ENCODE peak calls at places on chromosomes 5 and 9, in seven cellular contexts. T is heart left ventricle, P is body of pancreas, Y is PC-3, G is GM12878, A is tibial nerve, H is GM23248. W is an unnamed sample. For H3K27me3, the result is how much of the 10 kb centered on the place peaks cover.

GRCh38 chr9:120436937-120437592 is 142.9 kb downstream of the CDK5RAP2 start:
- DNase-seq in T (peak), P (no peak), Y (no peak), G (no peak), A (peak), H (no peak), W (peak)

GRCh38 chr5:157571357-157571827 is 4.2 kb downstream of the ADAM19 start:
- DNase-seq in T (peak), P (no peak), Y (no peak), G (peak), A (no peak), H (peak), W (peak)

GRCh38 chr5:153445875-153446567 is 44.4 kb upstream of the GRIA1 start:
- DNase-seq in T (peak), P (peak), Y (peak), G (no peak), A (peak), H (peak), W (no peak)

GRCh38 chr5:145778144-145778900 is 56.8 kb downstream of the PRELID2 start:
- DNase-seq in T (no peak), P (no peak), Y (no peak), G (no peak), A (no peak), H (no peak), W (peak)

GRCh38 chr9:82957526-82958379 is 105.2 kb downstream of the RASEF start:
- DNase-seq in T (no peak), P (no peak), Y (no peak), G (no peak), A (no peak), H (no peak), W (no peak)

GRCh38 chr9:28563612-28564011 is 990.3 kb upstream of the C9orf72 start:
- DNase-seq in T (no peak), P (no peak), Y (no peak), G (no peak), A (no peak), H (no peak), W (no peak)

GRCh38 chr5:7659420-7659819 is 191.5 kb downstream of the CFAP90 start:
- DNase-seq in T (no peak), P (no peak), Y (no peak), G (no peak), A (no peak), H (no peak), W (no peak)

GRCh38 chr5:2093859-2094615 is 211.3 kb upstream of the IRX4 start:
- DNase-seq in T (no peak), P (no peak), Y (peak), G (no peak), A (no peak), H (peak), W (peak)

GRCh38 chr5:40437452-40437861 is 242.3 kb upstream of the PTGER4 start:
- DNase-seq in T (no peak), P (no peak), Y (peak), G (no peak), A (no peak), H (peak), W (no peak)

GRCh38 chr5:157708866-157709265 is 22.4 kb upstream of the THG1L start:
- DNase-seq in T (no peak), P (no peak), Y (no peak), G (no peak), A (no peak), H (no peak), W (no peak)

GRCh38 chr5:73218552-73219171 is 45.7 kb downstream of the TMEM174 start:
- DNase-seq in T (no peak), P (no peak), Y (peak), G (no peak), A (no peak), H (peak), W (no peak)

GRCh38 chr5:56522972-56523371 is 289.8 kb upstream of the ANKRD55 start:
- DNase-seq in T (peak), P (no peak), Y (peak), G (no peak), A (peak), H (peak), W (peak)

GRCh38 chr5:42943931-42944631 is 96.0 kb downstream of the ANXA2R start:
- DNase-seq in T (peak), P (no peak), Y (no peak), G (no peak), A (no peak), H (peak), W (no peak)

GRCh38 chr9:81462759-81463158 is 226.6 kb downstream of the TLE1 start:
- DNase-seq in T (no peak), P (no peak), Y (no peak), G (no peak), A (no peak), H (no peak), W (no peak)

GRCh38 chr5:143801251-143801650 is 10.7 kb upstream of the HMHB1 start:
- DNase-seq in T (no peak), P (no peak), Y (no peak), G (no peak), A (no peak), H (no peak), W (no peak)

GRCh38 chr5:9835121-9835770 is 205.1 kb upstream of the TAS2R1 start:
- DNase-seq in T (no peak), P (no peak), Y (no peak), G (no peak), A (no peak), H (no peak), W (no peak)

GRCh38 chr5:158943057-158943456 is 156.7 kb downstream of the EBF1 start:
- DNase-seq in T (no peak), P (no peak), Y (peak), G (no peak), A (peak), H (peak), W (peak)

GRCh38 chr5:25285116-25285515 is 640.3 kb upstream of the CDH10 start:
- DNase-seq in T (no peak), P (no peak), Y (no peak), G (no peak), A (no peak), H (no peak), W (no peak)

GRCh38 chr9:94700445-94700844 is 26.1 kb upstream of the AOPEP start:
- DNase-seq in T (no peak), P (no peak), Y (no peak), G (no peak), A (no peak), H (no peak), W (no peak)

GRCh38 chr5:62948294-62948693 is 369.7 kb downstream of the LRRC70 start:
- DNase-seq in T (no peak), P (no peak), Y (no peak), G (no peak), A (no peak), H (no peak), W (no peak)

DNA sequence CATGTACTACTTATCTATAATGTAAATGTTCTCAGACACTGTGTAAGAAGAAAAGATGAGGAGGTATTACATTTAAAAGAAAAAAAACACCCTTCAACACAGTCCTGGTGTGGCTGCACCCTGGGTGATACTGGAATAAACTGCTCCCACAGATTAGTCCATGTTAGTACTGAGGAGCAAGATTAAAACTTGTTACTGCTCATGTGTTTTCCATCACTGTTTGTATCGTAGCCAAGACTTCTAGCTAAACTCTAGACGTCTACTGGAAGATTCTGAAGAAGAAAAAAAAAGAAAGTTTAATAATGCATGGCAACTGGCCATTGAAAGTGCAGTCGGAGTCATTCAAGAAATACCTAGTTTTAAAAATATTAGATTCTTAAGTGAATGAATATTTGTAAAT is at the start of gene ASPN:
- DNase-seq in T (no peak), P (no peak), Y (no peak), G (no peak), A (no peak), H (peak), W (no peak)
- H3K4me3 ChIP-seq in T (peak), P (no peak), Y (no peak), G (no peak), A (peak), H (peak), W (peak)

GRCh38 chr9:137294684-137295312 is 7.3 kb downstream of the NRARP start:
- DNase-seq in T (peak), P (peak), Y (peak), G (no peak), A (no peak), H (peak), W (no peak)
- H3K27me3 ChIP-seq in T (under half), P (under half), Y (under half), G (under half), A (half or more), H (under half), W (under half)

GRCh38 chr9:133990366-133991210 is 1.5 kb downstream of the VAV2 start:
- DNase-seq in T (no peak), P (peak), Y (peak), G (no peak), A (peak), H (peak), W (peak)
- H3K4me3 ChIP-seq in T (peak), P (peak), Y (peak), G (peak), A (peak), H (peak), W (peak)

DNA sequence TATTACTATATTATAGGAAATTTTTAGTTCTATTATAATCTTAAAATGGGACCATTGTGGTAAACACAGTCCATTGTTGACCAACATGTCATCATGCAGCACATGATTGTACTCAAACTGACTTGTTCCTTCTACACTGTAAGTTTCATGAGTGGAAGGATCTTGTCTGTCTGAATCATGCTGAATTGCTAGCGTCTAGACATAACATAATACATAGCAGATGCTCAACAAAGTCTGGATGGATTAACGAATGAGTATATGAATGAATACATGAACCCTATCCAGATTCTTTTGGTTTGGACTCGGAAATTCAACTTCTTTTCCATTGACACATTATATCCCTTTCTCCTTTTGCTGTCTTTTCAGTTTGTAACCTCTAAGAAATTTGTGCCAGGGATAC is 429.2 kb upstream of the SGCD start:
- DNase-seq in T (no peak), P (no peak), Y (no peak), G (no peak), A (no peak), H (peak), W (no peak)
- H3K27me3 ChIP-seq in T (under half), P (under half), Y (under half), G (under half), A (under half), H (under half), W (under half)

DNA sequence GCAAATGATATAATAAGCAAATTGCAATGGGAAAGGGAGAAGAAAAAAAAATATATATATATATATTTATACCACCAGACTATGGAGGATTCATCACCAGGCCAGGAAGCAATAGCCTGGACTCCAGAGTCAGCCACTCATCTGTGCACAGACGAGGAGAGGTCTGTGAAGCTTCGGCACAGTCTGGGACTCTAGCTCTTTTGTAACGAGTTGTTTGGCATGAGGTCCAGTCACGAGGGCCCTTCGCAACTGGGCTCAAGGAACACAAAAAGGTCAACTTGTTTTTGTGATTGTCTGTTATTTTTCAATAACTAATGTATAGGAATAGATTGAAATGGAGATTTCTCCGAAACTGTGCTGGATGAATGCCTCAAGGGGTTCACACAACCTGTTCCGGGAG is 14.7 kb upstream of the FGF1 start:
- DNase-seq in T (no peak), P (no peak), Y (no peak), G (no peak), A (no peak), H (no peak), W (no peak)
- H3K4me3 ChIP-seq in T (no peak), P (no peak), Y (no peak), G (no peak), A (no peak), H (no peak), W (no peak)

GRCh38 chr5:66842540-66842939 is 246.3 kb downstream of the MAST4 start:
- DNase-seq in T (no peak), P (no peak), Y (no peak), G (no peak), A (no peak), H (no peak), W (no peak)
- H3K27me3 ChIP-seq in T (under half), P (under half), Y (under half), G (under half), A (under half), H (under half), W (under half)

DNA sequence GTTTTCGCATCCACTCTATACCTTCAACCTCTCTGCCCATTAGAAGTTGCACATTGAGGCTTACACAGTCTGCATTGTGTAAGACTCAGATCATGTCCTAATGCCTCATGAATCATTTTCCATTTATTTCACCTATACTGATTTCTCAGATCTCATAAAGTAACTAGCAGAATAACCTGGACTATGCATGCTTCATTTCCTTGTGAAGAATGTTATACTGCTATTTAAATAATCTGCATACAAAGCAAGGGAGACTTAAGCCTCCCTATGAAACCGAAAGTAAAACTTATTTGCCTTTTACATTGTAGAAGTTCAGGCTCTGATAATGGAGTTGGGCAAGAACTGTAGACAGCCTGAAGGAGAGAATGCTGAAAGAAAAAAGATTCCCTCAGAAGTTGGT is 235.4 kb downstream of the ELAVL2 start:
- DNase-seq in T (no peak), P (no peak), Y (peak), G (no peak), A (no peak), H (peak), W (no peak)
- H3K4me3 ChIP-seq in T (peak), P (no peak), Y (peak), G (no peak), A (peak), H (no peak), W (peak)

DNA sequence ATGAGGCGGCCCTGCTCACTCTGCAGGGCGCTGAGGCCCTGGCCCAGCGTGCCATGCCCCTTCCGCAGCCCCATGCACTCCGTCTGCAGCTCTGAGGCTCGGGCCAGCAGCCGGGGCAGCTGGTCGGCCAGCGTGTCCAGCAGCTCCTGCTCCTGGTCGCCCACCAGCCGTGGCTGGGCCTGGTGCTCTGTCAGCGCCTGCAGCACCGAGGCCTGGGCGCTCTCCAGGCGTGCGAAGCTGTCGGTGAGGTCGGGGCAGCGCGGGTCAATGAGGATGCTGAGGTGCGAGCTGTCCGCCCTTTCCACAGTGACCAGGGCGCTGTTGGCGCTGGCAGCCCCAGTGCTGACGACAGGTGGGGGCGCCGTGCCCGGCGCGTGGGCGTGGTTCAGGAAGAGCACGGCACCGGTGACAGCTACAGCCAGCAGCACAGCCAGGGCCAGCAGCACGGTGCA is 9.4 kb downstream of the FIBCD1 start:
- DNase-seq in T (no peak), P (no peak), Y (no peak), G (no peak), A (no peak), H (no peak), W (no peak)
- H3K27me3 ChIP-seq in T (under half), P (under half), Y (under half), G (under half), A (half or more), H (under half), W (under half)

DNA sequence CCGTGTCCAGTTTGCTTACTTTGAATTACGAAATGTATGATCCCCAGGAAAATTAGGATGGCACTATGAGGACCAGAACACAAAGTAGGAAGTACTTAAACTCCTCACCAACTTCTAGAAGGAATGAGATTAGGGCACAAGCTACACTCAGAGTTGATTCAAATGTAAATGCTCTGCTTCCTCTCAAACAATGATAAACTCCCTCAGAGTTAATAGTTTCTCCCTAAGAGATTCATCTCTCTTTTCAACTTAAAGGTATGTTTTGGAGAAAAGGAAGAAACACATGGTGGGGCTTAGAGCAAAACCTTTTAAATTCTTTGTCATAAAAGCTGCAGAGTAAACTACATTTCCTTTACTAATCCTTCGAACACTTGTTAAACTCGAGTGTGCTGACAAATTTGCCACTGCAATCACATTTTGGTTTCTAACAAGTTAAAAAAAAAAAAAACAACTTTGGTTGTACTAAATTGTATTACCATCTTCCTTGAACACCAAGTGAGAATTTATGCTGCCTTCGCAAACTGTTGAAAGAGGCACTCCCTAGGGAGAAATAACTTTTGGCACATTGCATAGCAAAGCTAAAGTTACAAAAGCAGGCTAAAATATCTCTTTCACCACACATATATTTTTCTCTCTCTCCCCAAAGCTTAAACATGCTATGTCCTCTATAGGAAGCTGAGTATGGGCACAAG is 66.6 kb downstream of the DENND1A start:
- DNase-seq in T (no peak), P (no peak), Y (no peak), G (no peak), A (peak), H (peak), W (no peak)
- H3K4me3 ChIP-seq in T (no peak), P (no peak), Y (no peak), G (no peak), A (no peak), H (no peak), W (no peak)

DNA sequence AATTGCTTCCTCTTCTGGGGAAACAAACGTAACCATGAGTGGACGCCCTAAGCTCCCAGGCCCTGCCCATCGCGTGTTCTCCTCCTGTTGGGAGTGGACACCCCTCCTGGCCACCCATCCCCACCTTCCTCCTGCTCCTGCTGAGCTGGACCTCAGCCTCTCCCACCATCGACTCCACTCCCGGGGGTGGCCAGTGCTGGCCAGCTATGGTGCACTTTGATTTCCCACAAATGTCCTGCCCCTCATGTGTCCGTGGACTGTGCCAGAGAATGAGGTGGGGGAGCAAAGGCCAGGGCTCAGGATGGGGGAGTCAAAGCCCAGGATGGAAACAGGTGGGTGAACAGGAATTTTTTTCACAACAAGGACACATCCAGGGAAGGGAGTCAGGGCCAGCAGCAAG is 62.8 kb downstream of the MED10 start:
- DNase-seq in T (no peak), P (no peak), Y (no peak), G (no peak), A (no peak), H (no peak), W (no peak)
- H3K27me3 ChIP-seq in T (under half), P (under half), Y (under half), G (under half), A (under half), H (under half), W (under half)

W was measured in psoas muscle.